ENCODE peak calls at places on chromosomes 6 and 20, in eight cellular contexts. F is thyroid gland, X is ovary, W is body of pancreas, C is breast epithelium, A is uterus, G is IMR-90, R is transverse colon. K is an unnamed sample. For H3K4me1 and H3K27me3, the result is how much of the 10 kb centered on the place peaks cover.

GRCh38 chr20:63519765-63520593 is 586 bp upstream of the PPDPF start:
- DNase-seq in F (peak), X (peak), W (peak), C (peak), A (peak), G (peak), R (peak), K (no peak)

GRCh38 chr20:32752458-32753250 is 9.4 kb upstream of the COMMD7 start:
- DNase-seq in F (no peak), X (no peak), W (no peak), C (no peak), A (no peak), G (peak), R (no peak), K (no peak)

GRCh38 chr6:35188886-35189285 is 24.9 kb upstream of the SCUBE3 start:
- DNase-seq in F (peak), X (no peak), W (no peak), C (no peak), A (no peak), G (no peak), R (no peak), K (no peak)

GRCh38 chr6:138446821-138447220 is 42.8 kb downstream of the HEBP2 start:
- DNase-seq in F (no peak), X (no peak), W (no peak), C (no peak), A (no peak), G (no peak), R (no peak), K (no peak)

GRCh38 chr6:53794073-53794719 is 609 bp upstream of the LRRC1 start:
- DNase-seq in F (peak), X (peak), W (peak), C (peak), A (peak), G (peak), R (peak), K (peak)

GRCh38 chr6:105430685-105431084 is 27.8 kb upstream of the PREP start:
- DNase-seq in F (no peak), X (no peak), W (no peak), C (no peak), A (no peak), G (no peak), R (no peak), K (no peak)

GRCh38 chr6:48560408-48560807 is 449.4 kb upstream of the PTCHD4 start:
- DNase-seq in F (no peak), X (no peak), W (no peak), C (no peak), A (no peak), G (peak), R (no peak), K (no peak)

GRCh38 chr20:4341804-4342560 is 326.6 kb upstream of the RNF24 start:
- DNase-seq in F (no peak), X (no peak), W (no peak), C (no peak), A (no peak), G (peak), R (no peak), K (no peak)

GRCh38 chr20:51660741-51661608 is 107.2 kb downstream of the ATP9A start:
- DNase-seq in F (no peak), X (no peak), W (no peak), C (no peak), A (no peak), G (peak), R (no peak), K (no peak)

GRCh38 chr6:49541936-49542335 is 8.5 kb upstream of the C6orf141 start:
- DNase-seq in F (no peak), X (no peak), W (peak), C (no peak), A (no peak), G (no peak), R (no peak), K (no peak)

GRCh38 chr20:36849333-36850065 is 26.4 kb upstream of the TLDC2 start:
- DNase-seq in F (no peak), X (no peak), W (no peak), C (no peak), A (no peak), G (no peak), R (no peak), K (no peak)

GRCh38 chr20:36852187-36852586 is 23.8 kb upstream of the TLDC2 start:
- DNase-seq in F (no peak), X (no peak), W (no peak), C (no peak), A (no peak), G (no peak), R (no peak), K (peak)

GRCh38 chr20:36848677-36849076 is 27.3 kb upstream of the TLDC2 start:
- DNase-seq in F (no peak), X (no peak), W (no peak), C (no peak), A (no peak), G (no peak), R (no peak), K (no peak)

GRCh38 chr20:36851490-36851889 is 24.4 kb upstream of the TLDC2 start:
- DNase-seq in F (no peak), X (no peak), W (no peak), C (no peak), A (no peak), G (no peak), R (no peak), K (no peak)

GRCh38 chr20:36850759-36851158 is 25.2 kb upstream of the TLDC2 start:
- DNase-seq in F (no peak), X (no peak), W (no peak), C (no peak), A (no peak), G (no peak), R (no peak), K (no peak)
- H3K4me1 ChIP-seq in F (under half), X (under half), W (under half), C (under half), A (under half), G (under half), R (half or more), K (half or more)

DNA sequence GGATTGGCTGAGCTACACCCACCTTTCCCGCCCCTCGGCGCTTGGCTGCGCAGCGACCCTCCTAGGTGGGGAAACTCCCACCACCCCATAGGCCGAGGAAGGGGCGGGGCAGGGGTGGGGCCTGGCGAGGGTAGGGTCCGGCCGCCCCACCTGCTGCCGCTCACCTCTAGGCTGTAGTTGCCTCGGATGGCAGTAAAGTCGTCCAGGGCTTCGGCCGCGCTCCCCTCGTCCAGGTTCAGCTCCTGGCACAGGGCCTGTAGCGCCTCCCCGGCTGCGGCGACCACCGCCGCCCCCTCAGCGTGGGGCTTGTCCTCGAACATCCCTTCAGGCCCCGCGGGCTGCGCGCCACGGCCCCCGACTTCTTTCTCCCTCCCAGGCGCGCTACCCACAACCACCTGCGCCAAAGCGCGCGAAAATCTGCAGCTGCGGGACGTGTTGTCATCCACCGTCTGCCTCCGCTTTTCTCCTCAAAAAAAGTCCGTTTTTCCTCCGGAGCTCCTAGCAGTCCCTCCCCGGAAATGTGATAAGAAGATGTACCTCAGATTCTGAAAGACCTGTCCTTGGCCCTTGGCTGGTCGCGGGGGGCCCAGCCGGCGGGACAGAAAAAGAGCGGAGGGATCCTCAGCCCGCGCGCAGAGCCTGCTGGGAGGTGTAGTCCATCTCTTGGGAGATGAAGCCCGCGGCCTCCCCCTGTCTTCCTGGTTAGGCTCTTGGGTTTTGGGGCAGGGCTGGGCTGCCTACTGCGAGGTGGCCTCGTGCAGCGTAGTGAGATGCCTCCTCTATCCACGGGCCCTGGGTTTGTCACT is at the start of gene RBL1:
- DNase-seq in F (peak), X (peak), W (peak), C (peak), A (peak), G (peak), R (peak), K (peak)
- TF ChIP-seq POLR2A in F (peak), X (no peak), W (peak), C (no peak), A (no peak), G (no peak), R (peak), K (no peak)

DNA sequence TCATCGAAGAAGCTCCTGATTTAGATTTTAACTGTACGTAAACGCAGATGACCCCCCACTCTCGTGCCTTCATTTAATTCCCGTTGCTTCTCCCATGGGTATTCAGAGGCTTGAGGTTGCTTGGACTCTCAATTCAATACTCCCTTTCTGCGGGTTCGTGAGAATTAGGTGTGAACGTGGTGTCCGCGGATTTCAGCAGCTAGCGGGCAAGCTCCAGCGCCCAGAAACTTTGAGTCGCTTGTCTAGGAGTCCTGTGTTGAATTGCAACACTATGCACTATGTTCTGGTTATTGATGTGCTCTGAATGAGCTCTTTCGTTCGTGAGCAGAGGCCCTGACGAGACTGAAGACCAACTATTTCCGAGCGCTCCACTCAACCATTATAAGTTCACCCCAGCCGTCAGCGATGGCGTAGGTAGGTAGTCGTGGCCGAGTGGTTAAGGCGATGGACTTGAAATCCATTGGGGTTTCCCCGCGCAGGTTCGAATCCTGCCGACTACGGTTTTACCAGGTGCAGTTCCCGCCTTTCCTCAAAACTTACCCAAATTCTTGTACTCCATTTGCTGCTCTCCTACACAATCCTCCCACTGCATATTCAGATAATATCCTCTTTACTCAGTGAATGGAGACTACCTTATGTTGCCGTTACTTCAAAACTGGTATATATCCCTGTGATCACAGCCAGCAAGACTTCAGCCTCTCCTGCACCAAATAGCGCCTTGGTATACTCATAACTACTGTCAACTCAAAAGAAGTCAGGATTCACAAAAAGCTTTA is 72.6 kb upstream of the ZNF184 start:
- DNase-seq in F (no peak), X (no peak), W (no peak), C (no peak), A (no peak), G (peak), R (no peak), K (no peak)
- H3K27me3 ChIP-seq in F (under half), X (under half), W (under half), C (half or more), A (half or more), G (under half), R (half or more), K (half or more)

DNA sequence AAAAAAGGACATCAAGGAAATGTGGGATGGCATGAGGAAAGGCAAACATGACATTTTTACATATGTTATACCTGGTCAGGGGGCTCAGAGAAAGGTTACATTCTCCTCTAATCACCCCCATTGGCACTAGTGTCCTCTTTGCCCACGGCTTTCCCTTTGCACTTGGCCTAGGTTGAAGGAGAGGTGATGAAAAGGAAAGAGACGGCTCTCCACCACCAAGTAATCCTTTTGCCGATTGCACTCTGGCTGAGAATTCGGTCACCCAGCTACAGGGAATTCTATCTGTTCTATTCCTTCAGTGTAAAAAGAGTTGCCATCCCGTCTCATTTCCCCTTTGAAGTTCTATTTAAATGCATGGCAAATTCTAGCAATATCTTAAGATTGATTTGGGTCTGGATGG is 10.4 kb downstream of the VGLL2 start:
- DNase-seq in F (no peak), X (no peak), W (no peak), C (no peak), A (no peak), G (no peak), R (no peak), K (no peak)
- H3K4me1 ChIP-seq in F (under half), X (under half), W (under half), C (under half), A (under half), G (under half), R (under half), K (under half)